ENCODE peak calls at places on chromosomes 11 and 22, in six cellular contexts. R is iPS-NIHi11, J is NCI-H2029 treated with DMSO at 0.1 percent for 48 hours, P is HCT116, G is body of pancreas, U is amniotic stem cell. M is an unnamed sample.

GRCh38 chr22:39805117-39805516 is 88.4 kb downstream of the ENTHD1 start:
- DNase-seq in P (no peak), R (no peak), G (no peak), U (no peak), J (no peak), M (no peak)

GRCh38 chr11:100683107-100683506 is 4.0 kb upstream of the ARHGAP42 start:
- DNase-seq in G (no peak), J (no peak), U (no peak), R (no peak), P (no peak), M (no peak)

GRCh38 chr22:38026130-38027111 is 30.8 kb upstream of the PICK1 start:
- DNase-seq in U (no peak), G (no peak), P (no peak), R (no peak), J (no peak), M (no peak)

GRCh38 chr22:50186789-50187523 is 1.2 kb downstream of the TRABD start:
- DNase-seq in J (no peak), U (no peak), P (no peak), G (no peak), R (no peak), M (no peak)

GRCh38 chr11:112881461-112881860 is 79.8 kb upstream of the NCAM1 start:
- DNase-seq in J (peak; percentile 90), R (peak; percentile 94), U (no peak), P (no peak), G (peak; percentile 80), M (no peak)

GRCh38 chr11:94184861-94185260 is 56.2 kb downstream of the PANX1 start:
- DNase-seq in U (no peak), R (no peak), G (no peak), P (no peak), J (no peak), M (no peak)

GRCh38 chr22:44193537-44193896 is 12.8 kb downstream of the PARVG start:
- DNase-seq in R (no peak), J (no peak), U (no peak), G (no peak), P (no peak), M (no peak)

GRCh38 chr11:14892577-14892976 is 546 bp upstream of the CYP2R1 start:
- DNase-seq in R (no peak), P (no peak), J (no peak), G (no peak), U (no peak), M (no peak)

GRCh38 chr11:77204792-77205466 is 76.9 kb downstream of the MYO7A start:
- DNase-seq in J (no peak), P (no peak), G (no peak), R (no peak), U (no peak), M (no peak)